ENCODE peak calls at places on chromosomes 6 and 20, in five cellular contexts. G is breast epithelium, Q is esophagus squamous epithelium, S is heart left ventricle, D is tibial nerve. M is an unnamed sample.
A peak's percentile ranks its signal among the peaks of the same experiment; 100 is the strongest.

GRCh38 chr6:143040018-143040417 is 20.7 kb upstream of the AIG1 start:
- DNase-seq in G (no peak), Q (no peak), S (no peak), D (no peak), M (no peak)

GRCh38 chr6:113630738-113631535 is 226.2 kb upstream of the MARCKS start:
- DNase-seq in Q (no peak), S (no peak), G (no peak), D (no peak), M (no peak)

GRCh38 chr20:48189177-48189576 is 403.9 kb upstream of the SULF2 start:
- DNase-seq in Q (no peak), G (no peak), D (no peak), S (no peak), M (no peak)

GRCh38 chr6:38495922-38496635 is 143.7 kb downstream of the BTBD9 start:
- DNase-seq in Q (no peak), D (no peak), G (no peak), S (no peak), M (no peak)

GRCh38 chr6:101429291-101429690 is 35.8 kb downstream of the GRIK2 start:
- DNase-seq in G (no peak), S (no peak), D (no peak), Q (no peak), M (no peak)

GRCh38 chr20:63980317-63980805 is 571 bp upstream of the PRPF6 start:
- DNase-seq in D (no peak), G (no peak), Q (no peak), S (no peak), M (no peak)

GRCh38 chr20:20393207-20393606 is 25.3 kb downstream of the INSM1 start:
- DNase-seq in Q (no peak), D (no peak), G (no peak), S (no peak), M (no peak)

GRCh38 chr20:59184880-59185447 is 21.3 kb downstream of the ZNF831 start:
- DNase-seq in Q (no peak), D (no peak), S (no peak), G (no peak), M (no peak)

GRCh38 chr20:59248031-59248684 is 52.3 kb upstream of the EDN3 start:
- DNase-seq in S (no peak), Q (no peak), D (no peak), G (no peak), M (no peak)

GRCh38 chr6:162181741-162182401 is 545.7 kb downstream of the PRKN start:
- DNase-seq in S (no peak), G (no peak), D (no peak), Q (no peak), M (no peak)

GRCh38 chr20:49631074-49631716 is 63.3 kb upstream of the PTGIS start:
- DNase-seq in S (no peak), D (no peak), G (no peak), Q (no peak), M (no peak)

GRCh38 chr6:81572020-81572419 is 180.5 kb downstream of the TENT5A start:
- DNase-seq in S (no peak), D (no peak), Q (no peak), G (no peak), M (no peak)

GRCh38 chr6:15674690-15675386 is 12.0 kb upstream of the DTNBP1 start:
- DNase-seq in G (no peak), D (no peak), S (no peak), Q (no peak), M (no peak)

GRCh38 chr6:142570221-142570671 is 268.4 kb downstream of the ADGRG6 start:
- DNase-seq in S (no peak), G (peak; percentile 28), D (no peak), Q (no peak), M (no peak)

GRCh38 chr6:166939276-166939816 is 17.0 kb downstream of the RNASET2 start:
- DNase-seq in G (no peak), S (no peak), D (no peak), Q (no peak), M (no peak)

GRCh38 chr6:27114792-27115191 is 132.7 kb upstream of the PRSS16 start:
- DNase-seq in S (no peak), G (no peak), Q (no peak), D (no peak), M (no peak)

GRCh38 chr20:38630727-38631126 is 29.1 kb downstream of the ARHGAP40 start:
- DNase-seq in G (no peak), S (no peak), D (no peak), Q (no peak), M (no peak)

GRCh38 chr20:56735087-56735642 is 106.1 kb downstream of the TFAP2C start:
- DNase-seq in S (no peak), D (no peak), Q (no peak), G (no peak), M (no peak)

GRCh38 chr6:137813308-137813707 is 53.8 kb upstream of the TNFAIP3 start:
- DNase-seq in D (no peak), Q (no peak), S (no peak), G (peak; percentile 63), M (no peak)

GRCh38 chr6:159972506-159973268 is 3.8 kb downstream of the IGF2R start:
- DNase-seq in Q (no peak), S (no peak), D (no peak), G (no peak), M (no peak)

GRCh38 chr6:146286976-146287375 is 256.7 kb upstream of the RAB32 start:
- DNase-seq in S (no peak), Q (no peak), D (no peak), G (no peak), M (no peak)

GRCh38 chr20:52473171-52473570 is 281.6 kb upstream of the ZFP64 start:
- DNase-seq in D (no peak), Q (no peak), G (no peak), S (no peak), M (no peak)

GRCh38 chr20:50870572-50871161 is 60.6 kb downstream of the ADNP start:
- DNase-seq in Q (no peak), S (no peak), G (no peak), D (no peak), M (no peak)

GRCh38 chr6:14397518-14397901 is 279.9 kb downstream of the CD83 start:
- DNase-seq in G (no peak), S (no peak), Q (no peak), D (no peak), M (no peak)

GRCh38 chr6:14398953-14399352 is 281.4 kb downstream of the CD83 start:
- DNase-seq in S (no peak), Q (no peak), G (no peak), D (no peak), M (no peak)

GRCh38 chr6:14399635-14400034 is 282.1 kb downstream of the CD83 start:
- DNase-seq in Q (no peak), G (no peak), S (no peak), D (no peak), M (no peak)

GRCh38 chr6:14396392-14396791 is 278.8 kb downstream of the CD83 start:
- DNase-seq in S (no peak), D (no peak), G (no peak), Q (no peak), M (no peak)

DNA sequence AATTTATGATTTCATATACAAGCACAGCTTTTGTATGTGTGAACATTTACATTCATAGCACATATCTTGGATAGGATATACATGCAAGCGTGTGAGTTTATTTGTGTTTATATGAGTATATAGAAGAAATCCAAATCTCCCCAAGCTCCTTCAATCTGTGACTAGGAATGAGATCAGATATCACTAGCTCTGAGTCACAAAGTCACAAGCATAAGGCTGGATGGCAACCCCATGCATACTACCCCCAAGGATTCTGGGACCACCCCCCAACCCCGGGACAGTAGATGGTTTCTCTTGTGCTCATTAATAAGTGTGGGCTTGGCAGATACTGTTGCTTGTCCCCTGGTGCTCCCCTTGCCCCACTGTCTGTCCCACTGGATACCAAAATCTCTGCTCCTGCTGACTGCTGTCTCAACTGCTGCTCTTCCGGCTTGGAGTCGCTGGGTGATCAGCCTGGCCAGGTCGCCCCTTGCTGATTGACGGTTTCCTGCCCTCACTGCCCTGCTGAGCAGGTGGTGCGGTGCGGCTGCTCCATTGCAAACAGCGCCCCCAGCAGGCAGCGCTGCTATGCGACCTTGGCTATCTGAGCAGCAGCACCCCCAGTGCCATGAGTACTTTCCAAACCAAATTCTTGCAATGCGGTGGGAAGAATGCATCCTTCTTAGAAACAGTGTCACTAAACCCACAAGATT is 279.4 kb downstream of the CD83 start:
- DNase-seq in G (no peak), S (no peak), D (no peak), Q (no peak), M (no peak)
- TF ChIP-seq CTCF in G (no peak), S (no peak), D (no peak), Q (no peak), M (no peak)

DNA sequence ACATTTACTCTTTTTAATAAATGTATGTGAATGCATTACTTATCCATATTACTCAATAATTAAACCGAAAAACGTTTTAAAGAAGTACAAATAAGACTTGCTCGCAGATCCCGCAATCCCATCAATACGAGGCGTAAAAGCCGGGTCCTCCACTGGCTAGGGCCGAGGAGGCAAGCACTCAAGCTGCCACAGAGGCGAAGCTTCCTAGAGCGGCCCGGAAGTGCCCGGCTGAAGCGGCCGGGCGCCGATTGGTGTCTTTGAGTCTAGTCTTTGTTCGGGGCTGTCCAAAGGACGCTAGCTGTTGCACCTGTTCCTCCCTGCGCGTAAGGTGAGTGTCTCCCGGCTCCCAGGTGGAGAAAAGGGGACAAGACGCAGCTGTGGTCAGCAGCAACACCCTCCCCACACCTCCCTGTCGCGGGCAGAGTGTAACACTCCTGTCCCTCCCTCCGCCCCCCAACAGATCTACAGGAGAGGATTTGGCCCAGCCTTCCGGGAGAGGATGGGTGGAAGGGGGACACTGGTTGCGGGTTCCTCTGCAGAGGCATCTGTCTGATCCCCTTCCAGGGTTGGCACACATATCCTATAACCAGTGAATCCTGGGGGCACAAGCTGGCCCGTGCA is at the start of gene ZSCAN16:
- DNase-seq in S (peak; percentile 89), D (peak; percentile 44), Q (peak; percentile 10), G (peak; percentile 62), M (peak; percentile 94)
- TF ChIP-seq POLR2A in S (no peak), D (no peak), Q (no peak), G (no peak), M (no peak)

GRCh38 chr20:37522258-37523011 is 1.4 kb downstream of the NNAT start:
- DNase-seq in S (peak; percentile 71), Q (no peak), G (peak; percentile 62), D (no peak), M (peak; percentile 51)

GRCh38 chr20:37525810-37526209 is 1.9 kb downstream of the BLCAP start:
- DNase-seq in Q (no peak), G (no peak), S (no peak), D (no peak), M (no peak)

GRCh38 chr20:37523012-37523391 is 2.0 kb downstream of the NNAT start:
- DNase-seq in D (no peak), Q (no peak), G (no peak), S (no peak), M (no peak)

GRCh38 chr20:37524859-37525708 is 2.6 kb downstream of the BLCAP start:
- DNase-seq in G (peak; percentile 75), D (no peak), Q (no peak), S (no peak), M (peak; percentile 70)

GRCh38 chr20:37524221-37524700 is 3.2 kb downstream of the NNAT start:
- DNase-seq in Q (no peak), S (no peak), D (no peak), G (no peak), M (peak; percentile 82)
- H3K4me3 ChIP-seq in Q (peak overlapping the region; percentile 34), S (no peak overlapping the region), D (no peak overlapping the region), G (peak overlapping the region; percentile 87), M (no peak overlapping the region)

DNA sequence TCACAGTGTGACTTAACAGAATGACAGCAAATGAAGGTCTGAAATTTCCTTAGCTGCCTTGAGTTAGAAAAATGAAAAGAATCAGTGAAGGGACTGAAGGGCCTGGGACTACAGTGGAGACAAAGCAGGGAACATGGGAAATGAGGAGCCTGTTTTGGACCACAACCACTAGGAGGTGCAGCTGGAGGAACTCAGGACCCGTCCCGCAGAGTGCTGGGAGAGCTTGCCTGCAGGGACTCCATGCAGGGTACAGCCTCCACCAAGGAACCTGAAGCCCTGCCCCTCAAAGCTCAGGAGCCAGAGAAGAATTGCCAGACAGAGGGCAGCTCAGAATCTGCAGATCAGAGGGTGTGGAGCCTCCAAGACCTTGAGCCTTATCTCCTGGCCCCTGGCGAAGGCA is 50.7 kb downstream of the LRFN2 start:
- DNase-seq in G (no peak), D (no peak), Q (no peak), S (no peak), M (no peak)
- TF ChIP-seq CTCF in G (no peak), D (no peak), Q (peak; percentile 28), S (no peak), M (no peak)

M was measured in lower leg skin.